ENCODE peak calls at places on chromosomes 11 and 22, in five cellular contexts. B is NCI-H460, E is epithelial cell of esophagus, X is lung microvascular endothelial cell, T is fibroblast of the conjunctiva. A is an unnamed sample.

GRCh38 chr11:63866211-63866610 is 27.3 kb downstream of the MARK2 start:
- DNase-seq in B (no peak), E (peak), X (peak), T (no peak), A (no peak)

GRCh38 chr11:65489061-65489705 is 9.7 kb upstream of the MALAT1 start:
- DNase-seq in B (no peak), E (no peak), X (peak), T (no peak), A (peak)

GRCh38 chr22:35797411-35797810 is 79.7 kb downstream of the APOL5 start:
- DNase-seq in B (no peak), E (no peak), X (no peak), T (no peak), A (no peak)

GRCh38 chr11:20054584-20054983 is 105.7 kb downstream of the DBX1 start:
- DNase-seq in B (no peak), E (no peak), X (no peak), T (no peak), A (no peak)

GRCh38 chr22:19738664-19739447 is 15.5 kb downstream of the GP1BB start:
- DNase-seq in B (no peak), E (no peak), X (no peak), T (no peak), A (no peak)

GRCh38 chr11:31856248-31856647 is 45.1 kb upstream of the PAX6 start:
- DNase-seq in B (no peak), E (peak), X (no peak), T (no peak), A (peak)

GRCh38 chr11:124584681-124585372 is 15.0 kb downstream of the OR8A1 start:
- DNase-seq in B (no peak), E (no peak), X (no peak), T (no peak), A (no peak)

GRCh38 chr11:117478126-117478856 is 150.6 kb downstream of the CEP164 start:
- DNase-seq in B (no peak), E (no peak), X (no peak), T (no peak), A (no peak)

GRCh38 chr11:106468531-106468930 is 391.1 kb downstream of the AASDHPPT start:
- DNase-seq in B (no peak), E (no peak), X (no peak), T (no peak), A (no peak)

GRCh38 chr22:43183496-43184263 is 3.3 kb downstream of the TTLL12 start:
- DNase-seq in B (no peak), E (peak), X (peak), T (no peak), A (peak)

GRCh38 chr11:23679041-23679440 is 817.8 kb upstream of the LUZP2 start:
- DNase-seq in B (no peak), E (no peak), X (no peak), T (no peak), A (no peak)

GRCh38 chr11:20161230-20161918 is 1.1 kb upstream of the DBX1 start:
- DNase-seq in B (no peak), E (no peak), X (no peak), T (no peak), A (peak)

GRCh38 chr11:6656581-6656915 is 939 bp upstream of the DCHS1 start:
- DNase-seq in B (no peak), E (no peak), X (no peak), T (no peak), A (no peak)

GRCh38 chr22:36860821-36861659 is at the start of gene NCF4:
- DNase-seq in B (no peak), E (no peak), X (no peak), T (no peak), A (no peak)

GRCh38 chr11:3959015-3959917 is 103.8 kb downstream of the STIM1 start:
- DNase-seq in B (peak), E (peak), X (peak), T (peak), A (peak)

GRCh38 chr11:70381872-70382842 is 16.2 kb upstream of the CTTN start:
- DNase-seq in B (no peak), E (no peak), X (no peak), T (peak), A (peak)

GRCh38 chr11:61090982-61091372 is 11.3 kb upstream of the CD5 start:
- DNase-seq in B (no peak), E (no peak), X (no peak), T (no peak), A (no peak)

GRCh38 chr22:23533328-23533762 is 46.7 kb downstream of the IGLL1 start:
- DNase-seq in B (peak), E (peak), X (peak), T (no peak), A (peak)

GRCh38 chr11:2287102-2287501 is 14.6 kb downstream of the C11orf21 start:
- DNase-seq in B (no peak), E (no peak), X (no peak), T (no peak), A (no peak)

GRCh38 chr22:35506259-35506570 is 34.4 kb upstream of the RASD2 start:
- DNase-seq in B (no peak), E (peak), X (no peak), T (no peak), A (no peak)

GRCh38 chr11:14119357-14119756 is 156.8 kb downstream of the SPON1 start:
- DNase-seq in B (no peak), E (peak), X (peak), T (no peak), A (peak)

GRCh38 chr11:95585071-95585751 is 204.4 kb downstream of the FAM76B start:
- DNase-seq in B (no peak), E (peak), X (no peak), T (no peak), A (peak)

GRCh38 chr11:2301631-2302272 is at the start of the genes C11orf21 and TSPAN32:
- DNase-seq in B (no peak), E (no peak), X (no peak), T (no peak), A (peak)

GRCh38 chr11:102144357-102145342 is 34.4 kb downstream of the YAP1 start:
- DNase-seq in B (peak), E (peak), X (peak), T (peak), A (no peak)

GRCh38 chr11:12158926-12159325 is 48.5 kb downstream of the MICAL2 start:
- DNase-seq in B (no peak), E (no peak), X (no peak), T (no peak), A (no peak)

GRCh38 chr22:47705350-47705749 is 942.9 kb downstream of the TBC1D22A start:
- DNase-seq in B (no peak), E (no peak), X (no peak), T (no peak), A (no peak)